ENCODE peak calls at places on chromosomes 5 and 9, in four cellular contexts. Z is GM12878, E is HCT116, S is HepG2. K is an unnamed sample.

GRCh38 chr9:82273121-82273520 is 284.5 kb downstream of the SPATA31D1 start:
- DNase-seq in Z (no peak), E (no peak), S (no peak), K (no peak)

GRCh38 chr5:13567819-13568218 is 376.7 kb downstream of the DNAH5 start:
- DNase-seq in Z (no peak), E (no peak), S (no peak), K (no peak)

GRCh38 chr9:87336407-87336806 is 161.3 kb upstream of the DAPK1 start:
- DNase-seq in Z (no peak), E (no peak), S (peak), K (no peak)

GRCh38 chr9:84226126-84226525 is 114.4 kb downstream of the SLC28A3 start:
- DNase-seq in Z (no peak), E (no peak), S (no peak), K (no peak)

GRCh38 chr9:105700598-105701544 is 6.5 kb downstream of the TMEM38B start:
- DNase-seq in Z (no peak), E (no peak), S (no peak), K (no peak)

GRCh38 chr5:74357827-74358226 is 282.7 kb downstream of the ENC1 start:
- DNase-seq in Z (no peak), E (no peak), S (no peak), K (no peak)

GRCh38 chr5:9468070-9468388 is 77.8 kb downstream of the SEMA5A start:
- DNase-seq in Z (no peak), E (no peak), S (no peak), K (peak)

GRCh38 chr5:173327948-173328895 is at the start of gene STC2:
- DNase-seq in Z (peak), E (peak), S (peak), K (peak)

GRCh38 chr5:124259017-124259416 is 487.4 kb downstream of the ZNF608 start:
- DNase-seq in Z (no peak), E (no peak), S (no peak), K (no peak)

GRCh38 chr5:32023816-32024215 is 150.3 kb downstream of the GOLPH3 start:
- DNase-seq in Z (no peak), E (no peak), S (no peak), K (no peak)

GRCh38 chr5:163658702-163659567 is 153.5 kb downstream of the MAT2B start:
- DNase-seq in Z (no peak), E (no peak), S (no peak), K (peak)

GRCh38 chr9:130997925-130998595 is 10.9 kb upstream of the LAMC3 start:
- DNase-seq in Z (no peak), E (peak), S (peak), K (peak)

GRCh38 chr9:113895526-113895925 is 19.4 kb downstream of the ZNF618 start:
- DNase-seq in Z (no peak), E (no peak), S (no peak), K (no peak)

GRCh38 chr9:74095925-74096324 is 401.2 kb upstream of the RORB start:
- DNase-seq in Z (no peak), E (no peak), S (no peak), K (no peak)

GRCh38 chr5:38347040-38347763 is 88.8 kb downstream of the EGFLAM start:
- DNase-seq in Z (no peak), E (no peak), S (no peak), K (no peak)

GRCh38 chr9:98708103-98708932 is 417 bp downstream of the GABBR2 start:
- DNase-seq in Z (no peak), E (no peak), S (no peak), K (peak)

GRCh38 chr9:111975709-111976108 is 79.1 kb downstream of the UGCG start:
- DNase-seq in Z (peak), E (peak), S (peak), K (no peak)

GRCh38 chr9:37549527-37549926 is 26.7 kb downstream of the FBXO10 start:
- DNase-seq in Z (no peak), E (no peak), S (no peak), K (no peak)

GRCh38 chr5:153480401-153480800 is 10.1 kb upstream of the GRIA1 start:
- DNase-seq in Z (peak), E (no peak), S (no peak), K (no peak)

GRCh38 chr5:16568875-16569580 is 47.8 kb downstream of the RETREG1 start:
- DNase-seq in Z (no peak), E (no peak), S (no peak), K (peak)

GRCh38 chr5:148924817-148925216 is 98.4 kb downstream of the ADRB2 start:
- DNase-seq in Z (no peak), E (no peak), S (no peak), K (no peak)

GRCh38 chr9:96644137-96644536 is 11.0 kb downstream of the PRXL2C start:
- DNase-seq in Z (no peak), E (no peak), S (peak), K (no peak)

GRCh38 chr5:52605992-52606321 is 181.8 kb upstream of the ITGA1 start:
- DNase-seq in Z (no peak), E (no peak), S (no peak), K (peak)

GRCh38 chr9:102237520-102237919 is 499.1 kb upstream of the GRIN3A start:
- DNase-seq in Z (no peak), E (no peak), S (no peak), K (no peak)

GRCh38 chr5:6858419-6858818 is 145.2 kb downstream of the TENT4A start:
- DNase-seq in Z (no peak), E (no peak), S (no peak), K (no peak)

GRCh38 chr5:135307143-135307903 is 91.7 kb downstream of the MACROH2A1 start:
- DNase-seq in Z (no peak), E (no peak), S (no peak), K (no peak)
- TF ChIP-seq ZBTB33 in Z (no peak), E (no peak), S (no peak), K (no peak)

DNA sequence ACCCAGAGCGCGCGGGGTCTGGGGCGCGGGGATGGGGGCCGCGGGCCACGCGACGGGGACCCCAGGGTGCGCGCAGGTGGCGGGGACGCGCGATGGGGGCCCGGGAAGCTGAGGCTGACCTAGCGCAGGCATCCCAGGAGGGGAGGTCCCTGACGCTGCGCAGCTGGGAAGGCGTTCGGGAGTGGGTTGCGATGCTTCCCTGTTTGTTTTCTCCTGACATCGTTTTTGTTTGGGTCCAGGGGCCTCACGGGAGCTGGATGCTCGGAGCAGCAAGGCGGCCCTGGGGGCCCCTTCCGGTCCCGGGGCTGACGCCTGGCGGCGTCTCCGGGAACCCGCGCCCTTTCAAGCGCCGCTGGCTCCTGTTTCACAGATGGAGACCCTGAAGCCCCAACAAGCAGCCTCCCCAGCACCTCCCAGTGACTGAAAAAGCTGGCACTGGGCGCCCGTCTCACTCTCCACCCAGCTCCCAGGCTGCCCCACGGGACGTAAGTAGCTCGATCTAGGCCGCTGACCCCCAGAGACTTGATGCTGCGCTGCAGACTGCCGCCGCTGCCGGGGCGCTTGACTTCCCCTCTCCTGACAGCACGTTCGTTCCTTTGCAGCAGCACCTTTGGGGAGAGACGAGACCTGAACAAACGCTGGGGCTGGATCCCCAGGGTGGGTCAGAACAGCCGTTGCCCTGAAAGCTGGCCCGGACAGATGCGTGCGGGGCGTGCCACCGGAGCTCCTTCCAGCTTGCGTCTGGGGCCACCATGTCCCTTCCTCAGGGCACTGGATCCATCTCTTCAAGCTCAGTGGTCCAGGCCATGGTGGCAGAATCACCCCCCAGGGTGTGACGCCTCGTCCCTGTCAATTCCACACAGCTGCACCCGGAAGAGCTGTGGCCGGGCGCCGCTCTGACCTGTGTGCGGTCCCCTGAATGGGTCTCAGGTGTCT is 593 bp downstream of the BRD3OS start:
- DNase-seq in Z (no peak), E (no peak), S (peak), K (peak)
- TF ChIP-seq ZBTB33 in Z (no peak), E (no peak), S (no peak), K (no peak)

GRCh38 chr5:93249651-93250289 is 331.2 kb downstream of the NR2F1-AS1 start:
- DNase-seq in Z (no peak), E (peak), S (no peak), K (no peak)
- TF ChIP-seq ZBTB33 in Z (no peak), E (no peak), S (peak), K (no peak)

DNA sequence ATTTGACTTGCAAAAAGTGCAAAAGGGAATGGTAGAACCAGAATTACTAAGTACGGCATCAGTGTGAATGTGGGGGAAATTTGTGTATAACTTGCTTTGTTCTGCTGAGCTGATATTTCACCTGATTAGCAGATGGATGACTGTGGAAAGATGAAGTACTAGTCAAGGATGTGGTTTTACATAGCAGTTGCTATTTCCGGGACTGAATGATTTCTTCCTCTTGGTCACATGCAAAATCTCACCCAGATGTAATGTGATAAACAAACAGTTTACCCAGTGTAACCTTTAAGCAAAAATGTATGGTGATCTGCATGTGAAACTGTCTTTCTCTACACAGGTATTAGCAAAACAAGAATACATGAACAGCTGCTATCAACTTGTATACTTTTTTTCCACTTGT is 46.1 kb downstream of the DCP2 start:
- DNase-seq in Z (peak), E (no peak), S (no peak), K (no peak)
- TF ChIP-seq ZBTB33 in Z (no peak), E (no peak), S (no peak), K (no peak)

GRCh38 chr5:4058899-4059298 is 463.3 kb downstream of the IRX1 start:
- DNase-seq in Z (no peak), E (no peak), S (no peak), K (no peak)
- TF ChIP-seq ZBTB33 in Z (no peak), E (no peak), S (no peak), K (no peak)

GRCh38 chr9:115291841-115292240 is 173.9 kb upstream of the TNC start:
- DNase-seq in Z (no peak), E (no peak), S (no peak), K (no peak)

GRCh38 chr9:115289757-115290208 is 171.8 kb upstream of the TNC start:
- DNase-seq in Z (no peak), E (no peak), S (no peak), K (no peak)

GRCh38 chr9:115296831-115297565 is 179.0 kb upstream of the TNC start:
- DNase-seq in Z (no peak), E (no peak), S (no peak), K (no peak)

GRCh38 chr9:115295749-115296148 is 177.8 kb upstream of the TNC start:
- DNase-seq in Z (no peak), E (no peak), S (no peak), K (no peak)

DNA sequence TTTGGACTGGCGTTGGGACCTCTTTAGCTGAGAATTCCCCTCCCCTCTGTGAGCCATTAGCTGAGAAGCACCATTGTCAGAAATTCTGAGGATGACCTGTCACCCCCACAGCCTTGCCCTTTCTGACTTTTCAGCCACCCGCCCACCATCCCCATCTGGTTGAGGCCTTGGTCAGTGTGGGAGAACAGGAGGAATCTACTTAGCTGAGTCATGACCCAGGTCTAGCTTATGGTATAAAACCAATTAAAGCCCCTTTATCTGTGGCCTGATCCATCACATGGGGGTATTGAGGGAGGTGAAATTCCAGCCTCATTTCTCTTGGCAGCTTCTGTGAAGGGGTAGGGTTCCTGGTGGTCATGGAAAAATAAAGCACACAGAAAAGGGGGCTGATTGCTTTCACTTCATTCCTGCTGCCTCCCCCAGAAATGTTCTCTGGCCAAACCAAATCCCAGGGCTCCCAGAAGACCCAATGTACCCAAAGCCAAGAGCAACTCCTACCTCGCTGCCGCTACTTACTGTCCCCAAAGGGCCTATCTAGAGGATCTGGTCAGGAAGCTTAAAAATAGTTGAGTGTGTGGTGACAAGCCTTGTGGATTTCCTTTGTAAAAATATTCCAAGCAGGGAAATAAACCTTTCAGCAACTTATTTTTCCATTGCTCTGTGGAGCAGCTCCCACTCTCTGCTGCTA is 174.8 kb upstream of the TNC start:
- DNase-seq in Z (no peak), E (no peak), S (no peak), K (no peak)
- TF ChIP-seq ZBTB33 in Z (no peak), E (no peak), S (no peak), K (no peak)

K was measured in SK-N-SH.